ENCODE peak calls at places on chromosomes 5 and 9, in four cellular contexts. One of them, this sample, is unnamed.

GRCh38 chr9:15289590-15289989 is 17.4 kb downstream of the TTC39B start:
- DNase-seq in A673: no peak
- DNase-seq in GM12878: no peak
- DNase-seq in GM23248: no peak
- DNase-seq in this sample: no peak

GRCh38 chr5:143241892-143242291 is 161.6 kb downstream of the NR3C1 start:
- DNase-seq in A673: no peak
- DNase-seq in GM12878: no peak
- DNase-seq in GM23248: peak
- DNase-seq in this sample: no peak

GRCh38 chr5:39461007-39461682 is 36.4 kb upstream of the DAB2 start:
- DNase-seq in A673: no peak
- DNase-seq in GM12878: peak
- DNase-seq in GM23248: no peak
- DNase-seq in this sample: no peak

GRCh38 chr9:86093788-86094555 is 5.4 kb downstream of the GOLM1 start:
- DNase-seq in A673: no peak
- DNase-seq in GM12878: peak
- DNase-seq in GM23248: no peak
- DNase-seq in this sample: no peak

GRCh38 chr9:85136978-85137377 is 467.4 kb downstream of the NTRK2 start:
- DNase-seq in GM12878: no peak
- DNase-seq in A673: no peak
- DNase-seq in GM23248: no peak
- DNase-seq in this sample: no peak

GRCh38 chr5:73152411-73153388 is 20.3 kb upstream of the TMEM174 start:
- DNase-seq in GM12878: no peak
- DNase-seq in GM23248: no peak
- DNase-seq in A673: no peak
- DNase-seq in this sample: no peak

GRCh38 chr9:136237486-136238341 is 7.9 kb downstream of the QSOX2 start:
- DNase-seq in GM12878: no peak
- DNase-seq in A673: no peak
- DNase-seq in GM23248: no peak
- DNase-seq in this sample: no peak

GRCh38 chr9:70439991-70440706 is 25.7 kb upstream of the KLF9 start:
- DNase-seq in A673: no peak
- DNase-seq in GM12878: no peak
- DNase-seq in GM23248: peak
- DNase-seq in this sample: no peak

GRCh38 chr9:137422668-137423000 is 328 bp downstream of the EXD3 start:
- DNase-seq in A673: peak
- DNase-seq in GM23248: peak
- DNase-seq in GM12878: no peak
- DNase-seq in this sample: no peak

GRCh38 chr5:151487544-151487943 is 40.1 kb downstream of the SLC36A1 start:
- DNase-seq in GM23248: no peak
- DNase-seq in A673: no peak
- DNase-seq in GM12878: no peak
- DNase-seq in this sample: no peak

GRCh38 chr9:19371942-19372341 is 8.1 kb downstream of the RPS6 start:
- DNase-seq in GM23248: peak
- DNase-seq in GM12878: no peak
- DNase-seq in A673: peak
- DNase-seq in this sample: no peak

GRCh38 chr9:131191857-131192256 is 66.5 kb downstream of the NUP214 start:
- DNase-seq in GM12878: no peak
- DNase-seq in GM23248: no peak
- DNase-seq in A673: no peak
- DNase-seq in this sample: no peak

GRCh38 chr5:171484460-171484899 is 65.0 kb downstream of the FGF18 start:
- DNase-seq in A673: peak
- DNase-seq in GM23248: peak
- DNase-seq in GM12878: no peak
- DNase-seq in this sample: no peak

GRCh38 chr5:94750681-94751080 is 132.2 kb downstream of the SLF1 start:
- DNase-seq in A673: no peak
- DNase-seq in GM23248: no peak
- DNase-seq in GM12878: no peak
- DNase-seq in this sample: no peak

GRCh38 chr5:94618029-94618492 is 343 bp downstream of the KIAA0825 start:
- DNase-seq in A673: peak
- DNase-seq in GM12878: no peak
- DNase-seq in GM23248: peak
- DNase-seq in this sample: no peak

GRCh38 chr9:130658893-130659698 is 5.3 kb upstream of the PRDM12 start:
- DNase-seq in A673: no peak
- DNase-seq in GM12878: no peak
- DNase-seq in GM23248: no peak
- DNase-seq in this sample: no peak

GRCh38 chr9:87850405-87850804 is 32.3 kb upstream of the SPATA31E1 start:
- DNase-seq in GM23248: peak
- DNase-seq in GM12878: no peak
- DNase-seq in A673: no peak
- DNase-seq in this sample: no peak

GRCh38 chr9:970310-971002 is 6.0 kb upstream of the DMRT3 start:
- DNase-seq in GM12878: no peak
- DNase-seq in GM23248: no peak
- DNase-seq in A673: no peak
- DNase-seq in this sample: no peak

GRCh38 chr9:110153431-110153830 is 54.5 kb downstream of the C9orf152 start:
- DNase-seq in A673: no peak
- DNase-seq in GM23248: peak
- DNase-seq in GM12878: no peak
- DNase-seq in this sample: no peak

GRCh38 chr9:121786543-121786948 is 135.1 kb downstream of the DAB2IP start:
- DNase-seq in GM23248: no peak
- DNase-seq in A673: no peak
- DNase-seq in GM12878: no peak
- DNase-seq in this sample: no peak

GRCh38 chr9:137435980-137436760 is 5.0 kb downstream of the ENTPD8 start:
- DNase-seq in A673: no peak
- DNase-seq in GM23248: peak
- DNase-seq in GM12878: no peak
- DNase-seq in this sample: no peak

GRCh38 chr9:15513335-15513734 is 2.6 kb upstream of the PSIP1 start:
- DNase-seq in A673: peak
- DNase-seq in GM12878: no peak
- DNase-seq in GM23248: peak
- DNase-seq in this sample: no peak

GRCh38 chr5:127870914-127871313 is 167.7 kb downstream of the CCDC192 start:
- DNase-seq in A673: no peak
- DNase-seq in GM23248: peak
- DNase-seq in GM12878: no peak
- DNase-seq in this sample: no peak

GRCh38 chr5:73450041-73450598 is 1.5 kb upstream of the FOXD1 start:
- DNase-seq in A673: no peak
- DNase-seq in GM23248: peak
- DNase-seq in GM12878: no peak
- DNase-seq in this sample: no peak

GRCh38 chr5:125602184-125602583 is 821.0 kb upstream of the GRAMD2B start:
- DNase-seq in GM23248: no peak
- DNase-seq in GM12878: no peak
- DNase-seq in A673: no peak
- DNase-seq in this sample: no peak

GRCh38 chr9:8332871-8333270 is 533.3 kb upstream of the DMAC1 start:
- DNase-seq in A673: no peak
- DNase-seq in GM23248: no peak
- DNase-seq in GM12878: no peak
- DNase-seq in this sample: no peak

GRCh38 chr9:18722882-18723281 is 248.9 kb downstream of the ADAMTSL1 start:
- DNase-seq in GM23248: no peak
- DNase-seq in GM12878: no peak
- DNase-seq in A673: no peak
- DNase-seq in this sample: no peak

GRCh38 chr5:125293223-125293622 is 546.8 kb upstream of the ZNF608 start:
- DNase-seq in GM23248: no peak
- DNase-seq in GM12878: no peak
- DNase-seq in A673: no peak
- DNase-seq in this sample: no peak

GRCh38 chr9:89779816-89780215 is 175.0 kb downstream of the GADD45G start:
- DNase-seq in GM23248: no peak
- DNase-seq in A673: no peak
- DNase-seq in GM12878: no peak
- DNase-seq in this sample: no peak

GRCh38 chr9:22037954-22038690 is 29.0 kb upstream of the CDKN2B start:
- DNase-seq in GM23248: peak
- DNase-seq in A673: no peak
- DNase-seq in GM12878: no peak
- DNase-seq in this sample: peak

GRCh38 chr5:36073595-36074216 is 7.0 kb upstream of the UGT3A2 start:
- DNase-seq in A673: peak
- DNase-seq in GM12878: no peak
- DNase-seq in GM23248: peak
- DNase-seq in this sample: peak

GRCh38 chr9:18163146-18163545 is 310.8 kb upstream of the ADAMTSL1 start:
- DNase-seq in A673: no peak
- DNase-seq in GM12878: no peak
- DNase-seq in GM23248: no peak
- DNase-seq in this sample: no peak

GRCh38 chr5:111950660-111951059 is 193.7 kb upstream of the NREP start:
- DNase-seq in GM23248: peak
- DNase-seq in GM12878: no peak
- DNase-seq in A673: no peak
- DNase-seq in this sample: no peak

GRCh38 chr5:40409600-40409999 is 270.1 kb upstream of the PTGER4 start:
- DNase-seq in GM23248: no peak
- DNase-seq in A673: no peak
- DNase-seq in GM12878: no peak
- DNase-seq in this sample: no peak

GRCh38 chr9:17772223-17772622 is 193.4 kb downstream of the SH3GL2 start:
- DNase-seq in GM23248: no peak
- DNase-seq in A673: no peak
- DNase-seq in GM12878: no peak
- DNase-seq in this sample: no peak

GRCh38 chr5:132746592-132747063 is 598 bp upstream of the CCNI2 start:
- DNase-seq in A673: peak
- DNase-seq in GM12878: no peak
- DNase-seq in GM23248: peak
- DNase-seq in this sample: no peak

GRCh38 chr5:172758836-172759149 is 12.2 kb downstream of the DUSP1 start:
- DNase-seq in GM23248: no peak
- DNase-seq in GM12878: no peak
- DNase-seq in A673: no peak
- DNase-seq in this sample: no peak

GRCh38 chr5:83589786-83590185 is 118.2 kb downstream of the VCAN start:
- DNase-seq in A673: no peak
- DNase-seq in GM23248: no peak
- DNase-seq in GM12878: no peak
- DNase-seq in this sample: no peak

GRCh38 chr9:91243029-91243428 is 118.7 kb downstream of the AUH start:
- DNase-seq in GM23248: no peak
- DNase-seq in GM12878: no peak
- DNase-seq in A673: no peak
- DNase-seq in this sample: no peak
- H3K4me3 ChIP-seq in GM23248: no peak
- H3K4me3 ChIP-seq in GM12878: no peak
- H3K4me3 ChIP-seq in A673: no peak
- H3K4me3 ChIP-seq in this sample: no peak

DNA sequence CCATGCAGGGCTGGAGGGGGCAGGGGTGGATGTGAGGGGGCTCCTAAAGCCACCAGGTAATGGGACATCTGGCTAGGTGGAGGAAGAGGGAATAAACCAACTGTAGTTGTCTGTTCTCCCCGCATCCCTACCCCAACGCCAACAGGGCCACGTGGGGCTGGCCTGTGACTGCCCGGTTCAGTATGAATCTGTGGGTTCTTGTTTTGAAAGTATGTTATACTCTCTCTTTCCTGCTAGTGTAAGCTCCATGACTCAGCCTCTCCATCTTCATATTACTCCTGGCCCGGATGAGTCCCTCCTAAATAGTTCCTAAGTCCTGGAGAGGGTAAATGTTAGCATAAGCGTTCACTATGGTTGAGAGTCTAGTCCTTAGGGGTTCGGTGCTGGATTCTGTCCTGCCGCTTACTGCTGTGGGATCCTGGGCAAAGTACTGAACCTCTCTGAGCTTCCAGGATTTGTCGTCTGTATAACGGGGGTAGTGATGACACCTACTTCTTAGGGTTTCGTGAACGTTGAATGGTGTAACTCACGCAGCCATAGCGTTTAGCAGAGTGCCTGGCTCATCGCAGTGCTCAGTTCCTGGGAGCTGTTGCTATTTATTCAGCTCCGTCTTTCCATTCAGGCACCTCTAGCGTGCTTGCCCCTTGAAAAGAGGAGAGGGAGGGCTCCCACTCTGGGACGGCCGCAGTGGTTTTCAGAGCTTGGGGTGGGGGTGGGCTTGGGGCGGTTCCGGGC is 28.8 kb downstream of the LHX2 start:
- DNase-seq in GM12878: no peak
- DNase-seq in A673: no peak
- DNase-seq in GM23248: peak
- DNase-seq in this sample: no peak
- TF ChIP-seq EZH2 in GM12878: no peak
- TF ChIP-seq EZH2 in A673: no peak
- TF ChIP-seq EZH2 in GM23248: no peak
- TF ChIP-seq EZH2 in this sample: no peak

GRCh38 chr5:135991381-135991907 is 36.7 kb upstream of the LECT2 start:
- DNase-seq in GM12878: no peak
- DNase-seq in GM23248: no peak
- DNase-seq in A673: no peak
- DNase-seq in this sample: no peak
- H3K4me3 ChIP-seq in GM12878: no peak
- H3K4me3 ChIP-seq in GM23248: no peak
- H3K4me3 ChIP-seq in A673: no peak
- H3K4me3 ChIP-seq in this sample: no peak

DNA sequence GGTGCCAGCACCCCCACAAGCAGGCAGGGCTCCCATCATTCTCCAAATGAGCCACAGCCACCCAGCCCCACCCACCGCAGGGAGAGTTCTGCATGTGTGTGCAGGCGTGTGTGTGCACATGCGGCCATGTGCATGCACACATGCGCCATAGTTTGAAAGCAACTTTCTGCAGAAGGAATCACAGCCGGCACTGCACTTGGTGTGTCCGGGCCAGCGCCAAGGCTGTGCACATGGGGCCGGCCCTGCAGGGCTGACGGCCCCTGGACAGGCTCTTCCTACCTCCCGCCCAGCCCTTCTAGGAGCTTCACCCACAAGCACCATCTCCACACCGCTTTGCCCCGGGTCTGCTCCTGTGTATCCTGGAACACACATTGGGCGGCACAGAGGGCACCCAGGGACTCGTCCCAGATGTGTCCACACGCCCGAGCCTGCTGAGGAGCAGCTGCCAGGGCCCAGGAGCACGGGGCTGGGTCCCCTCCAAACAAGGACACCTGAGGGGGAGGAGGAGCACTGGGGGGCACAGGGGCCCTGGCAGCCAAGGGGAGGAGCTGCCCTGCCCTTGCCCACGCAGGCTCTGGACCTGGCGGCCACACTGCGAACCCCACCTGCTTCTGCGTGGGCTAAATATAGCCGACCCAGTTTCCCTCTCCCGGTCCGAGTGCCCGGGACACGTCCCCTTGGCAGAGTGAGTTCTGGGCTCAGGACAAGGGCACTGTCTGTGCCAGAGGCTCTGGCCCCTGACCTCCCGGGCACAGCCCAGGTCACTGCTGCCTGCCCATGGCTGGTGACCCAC is 19.1 kb downstream of the TPPP start:
- DNase-seq in GM12878: no peak
- DNase-seq in GM23248: peak
- DNase-seq in A673: no peak
- DNase-seq in this sample: no peak
- TF ChIP-seq EZH2 in GM12878: no peak
- TF ChIP-seq EZH2 in GM23248: no peak
- TF ChIP-seq EZH2 in A673: no peak
- TF ChIP-seq EZH2 in this sample: no peak